ENCODE peak calls at places on chromosomes 13 and 19, in four cellular contexts. E is endothelial cell, N is type B pancreatic cell, X is AG09319. C is an unnamed sample.

GRCh38 chr13:75149781-75150180 is 332.2 kb downstream of the TBC1D4 start:
- DNase-seq in E (no peak), N (no peak), X (no peak), C (no peak)

GRCh38 chr19:3801412-3802096 is 15.4 kb upstream of the MATK start:
- DNase-seq in E (peak), N (no peak), X (no peak), C (no peak)

GRCh38 chr19:22606954-22607652 is 27.0 kb upstream of the ZNF492 start:
- DNase-seq in E (no peak), N (no peak), X (no peak), C (no peak)

GRCh38 chr19:58399903-58400637 is 4.6 kb downstream of the RNF225 start:
- DNase-seq in E (no peak), N (no peak), X (no peak), C (no peak)

GRCh38 chr19:53055117-53055516 is 10.6 kb downstream of the ERVV-2 start:
- DNase-seq in E (no peak), N (no peak), X (no peak), C (no peak)

GRCh38 chr13:19586904-19587634 is 25.7 kb upstream of the TPTE2 start:
- DNase-seq in E (no peak), N (no peak), X (no peak), C (no peak)

GRCh38 chr13:51760592-51760991 is 43.4 kb downstream of the DHRS12 start:
- DNase-seq in E (no peak), N (no peak), X (no peak), C (no peak)

GRCh38 chr19:28039677-28040381 is 1173.1 kb downstream of the UQCRFS1 start:
- DNase-seq in E (no peak), N (no peak), X (no peak), C (no peak)

GRCh38 chr19:21197589-21198295 is 55.9 kb downstream of the ZNF431 start:
- DNase-seq in E (no peak), N (no peak), X (no peak), C (no peak)

GRCh38 chr13:98312606-98313005 is 135.5 kb upstream of the RNF113B start:
- DNase-seq in E (no peak), N (no peak), X (no peak), C (no peak)

DNA sequence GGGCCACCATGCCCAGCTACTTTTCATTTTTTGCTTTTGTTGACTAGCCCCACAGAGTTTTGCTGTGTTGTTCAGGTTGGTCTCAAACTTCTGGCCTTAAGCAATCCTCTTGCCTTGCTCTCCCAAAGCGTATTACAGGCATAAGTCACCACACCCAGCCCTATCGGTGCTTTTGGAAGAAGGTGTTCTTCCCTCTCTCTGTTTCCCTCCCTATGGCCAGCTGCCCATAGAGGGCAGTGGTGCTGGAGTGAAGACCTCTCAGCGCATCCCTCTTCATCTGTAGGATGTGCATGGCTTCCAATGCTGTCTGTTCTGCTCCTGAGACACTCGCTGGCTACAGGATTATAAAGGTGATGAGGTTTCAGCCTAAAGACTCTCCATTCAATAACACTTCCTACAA is 1.3 kb upstream of the CD22 start:
- DNase-seq in E (no peak), N (no peak), X (no peak), C (no peak)
- TF ChIP-seq CTCF in E (no peak), N (peak), X (no peak), C (peak)

GRCh38 chr13:31540316-31540715 is 199.0 kb upstream of the RXFP2 start:
- DNase-seq in E (no peak), N (no peak), X (no peak), C (no peak)

GRCh38 chr13:31543190-31543589 is 196.1 kb upstream of the RXFP2 start:
- DNase-seq in E (no peak), N (no peak), X (no peak), C (no peak)

DNA sequence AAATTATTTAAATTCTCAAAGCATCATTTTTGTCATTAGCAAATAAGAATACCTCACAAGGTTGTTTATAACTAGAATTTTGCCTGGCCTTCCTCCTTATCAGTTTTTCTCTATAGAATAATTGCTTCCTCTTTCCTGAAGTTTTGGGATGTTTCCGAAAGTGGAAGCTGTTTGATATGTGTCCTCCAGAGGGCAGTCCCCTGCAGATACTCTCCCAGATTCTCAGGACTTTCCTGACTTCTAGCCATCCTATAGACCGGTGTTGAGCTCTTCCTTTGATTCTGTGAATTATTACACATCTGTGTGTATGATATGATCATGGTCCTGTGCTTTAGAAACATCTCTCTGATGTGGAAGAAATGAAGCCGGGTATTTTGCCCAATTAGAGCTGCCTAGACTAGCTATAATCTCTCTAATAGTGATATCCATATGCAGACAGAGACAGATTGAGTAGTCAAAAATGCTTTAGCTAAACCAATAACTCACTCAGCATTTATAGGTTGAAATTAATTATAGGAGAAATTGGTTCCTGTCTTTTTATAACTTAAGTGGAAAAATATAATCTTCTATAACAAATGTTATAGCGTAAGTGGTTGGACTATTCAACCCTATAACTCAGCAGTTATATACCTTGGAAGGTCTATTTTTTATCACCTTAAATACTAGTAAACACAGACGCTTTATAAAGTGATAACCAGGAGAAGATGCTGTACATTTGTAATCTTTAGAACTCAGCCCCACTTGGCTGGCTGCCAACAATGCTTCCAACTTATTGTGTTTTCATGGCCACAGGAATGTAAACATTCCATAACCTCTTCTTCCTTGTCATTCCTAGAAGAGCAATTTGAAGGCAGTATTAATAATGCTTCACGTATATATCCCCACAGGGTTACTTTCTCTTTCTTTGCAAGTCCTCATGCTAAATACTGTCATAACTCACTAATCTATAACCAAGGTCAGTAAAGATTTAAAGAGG is 201.0 kb upstream of the RXFP2 start:
- DNase-seq in E (peak), N (no peak), X (no peak), C (no peak)
- TF ChIP-seq CTCF in E (peak), N (peak), X (peak), C (peak)

GRCh38 chr13:31793246-31793645 is 53.9 kb downstream of the RXFP2 start:
- DNase-seq in E (no peak), N (no peak), X (no peak), C (no peak)

GRCh38 chr13:31798189-31798588 is 58.9 kb downstream of the RXFP2 start:
- DNase-seq in E (no peak), N (no peak), X (no peak), C (no peak)

GRCh38 chr13:31801088-31801487 is 61.8 kb downstream of the RXFP2 start:
- DNase-seq in E (no peak), N (no peak), X (no peak), C (no peak)

GRCh38 chr13:31794452-31794851 is 55.1 kb downstream of the RXFP2 start:
- DNase-seq in E (no peak), N (no peak), X (no peak), C (no peak)

GRCh38 chr13:31797154-31797775 is 57.9 kb downstream of the RXFP2 start:
- DNase-seq in E (no peak), N (no peak), X (no peak), C (no peak)
- TF ChIP-seq CTCF in E (no peak), N (peak), X (peak), C (peak)

GRCh38 chr19:18477042-18477760 is 39.3 kb upstream of the ISYNA1 start:
- DNase-seq in E (no peak), N (no peak), X (no peak), C (no peak)
- TF ChIP-seq CTCF in E (no peak), N (peak), X (peak), C (peak)

GRCh38 chr19:50025022-50025793 is at the start of gene VRK3:
- DNase-seq in E (peak), N (peak), X (peak), C (peak)
- TF ChIP-seq CTCF in E (no peak), N (no peak), X (no peak), C (no peak)

DNA sequence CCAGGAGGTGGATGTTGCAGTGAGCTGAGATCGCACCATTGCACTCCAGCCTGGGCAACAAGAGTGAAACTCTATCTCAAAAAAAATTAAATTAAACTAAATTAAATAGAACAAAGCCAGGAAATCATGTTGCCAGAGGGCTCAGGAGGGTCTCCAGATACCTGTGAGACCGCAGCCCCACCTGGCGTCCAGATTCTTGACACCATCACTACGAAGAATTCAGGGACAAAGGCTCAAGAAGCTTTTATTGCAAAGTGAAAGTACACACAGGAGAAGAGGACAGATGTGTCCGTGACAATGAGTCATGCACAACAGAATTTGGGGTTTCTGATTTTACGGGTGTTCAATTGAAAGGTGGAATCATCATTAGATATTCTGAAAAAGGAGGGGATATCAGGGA is 76.6 kb downstream of the STOML3 start:
- DNase-seq in E (no peak), N (no peak), X (no peak), C (no peak)
- TF ChIP-seq CTCF in E (no peak), N (no peak), X (no peak), C (no peak)